ENCODE peak calls at places on chromosomes 13 and 19, in eight cellular contexts. One of them, this sample, is unnamed.

GRCh38 chr13:65461590-65461989 is 1768.5 kb downstream of the PCDH9 start:
- DNase-seq in epithelial cell of proximal tubule: no peak
- DNase-seq in psoas muscle: no peak
- DNase-seq in pancreas: no peak
- DNase-seq in ascending aorta: no peak
- DNase-seq in cardiac fibroblast: peak; percentile 36
- DNase-seq in cardiac muscle cell: no peak
- DNase-seq in fibroblast of mammary gland: peak; percentile 59
- DNase-seq in this sample: no peak

GRCh38 chr13:44679602-44680001 is 103.5 kb upstream of the TSC22D1 start:
- DNase-seq in epithelial cell of proximal tubule: no peak
- DNase-seq in psoas muscle: no peak
- DNase-seq in pancreas: no peak
- DNase-seq in ascending aorta: no peak
- DNase-seq in cardiac fibroblast: peak; percentile 33
- DNase-seq in cardiac muscle cell: no peak
- DNase-seq in fibroblast of mammary gland: no peak
- DNase-seq in this sample: no peak

GRCh38 chr13:48295271-48295670 is 8.3 kb upstream of the RB1 start:
- DNase-seq in epithelial cell of proximal tubule: no peak
- DNase-seq in psoas muscle: no peak
- DNase-seq in pancreas: no peak
- DNase-seq in ascending aorta: no peak
- DNase-seq in cardiac fibroblast: no peak
- DNase-seq in cardiac muscle cell: no peak
- DNase-seq in fibroblast of mammary gland: no peak
- DNase-seq in this sample: no peak

GRCh38 chr13:27953671-27954405 is 15.3 kb downstream of the CDX2 start:
- DNase-seq in epithelial cell of proximal tubule: no peak
- DNase-seq in psoas muscle: peak; percentile 71
- DNase-seq in pancreas: peak; percentile 94
- DNase-seq in ascending aorta: no peak
- DNase-seq in cardiac fibroblast: peak; percentile 52
- DNase-seq in cardiac muscle cell: peak; percentile 91
- DNase-seq in fibroblast of mammary gland: peak; percentile 57
- DNase-seq in this sample: peak; percentile 59

GRCh38 chr19:6730941-6731670 is 6.3 kb downstream of the GPR108 start:
- DNase-seq in epithelial cell of proximal tubule: no peak
- DNase-seq in psoas muscle: no peak
- DNase-seq in pancreas: peak; percentile 79
- DNase-seq in ascending aorta: no peak
- DNase-seq in cardiac fibroblast: no peak
- DNase-seq in cardiac muscle cell: no peak
- DNase-seq in fibroblast of mammary gland: no peak
- DNase-seq in this sample: no peak

GRCh38 chr13:74528751-74529513 is 394.7 kb upstream of the KLF12 start:
- DNase-seq in epithelial cell of proximal tubule: no peak
- DNase-seq in psoas muscle: no peak
- DNase-seq in pancreas: no peak
- DNase-seq in ascending aorta: no peak
- DNase-seq in cardiac fibroblast: no peak
- DNase-seq in cardiac muscle cell: no peak
- DNase-seq in fibroblast of mammary gland: no peak
- DNase-seq in this sample: no peak

GRCh38 chr19:29687244-29687896 is 22.1 kb downstream of the PLEKHF1 start:
- DNase-seq in epithelial cell of proximal tubule: no peak
- DNase-seq in psoas muscle: peak; percentile 83
- DNase-seq in pancreas: no peak
- DNase-seq in ascending aorta: no peak
- DNase-seq in cardiac fibroblast: peak; percentile 97
- DNase-seq in cardiac muscle cell: no peak
- DNase-seq in fibroblast of mammary gland: peak; percentile 99
- DNase-seq in this sample: peak; percentile 99

GRCh38 chr19:57664269-57665127 is 4.2 kb upstream of the ZSCAN4 start:
- DNase-seq in epithelial cell of proximal tubule: no peak
- DNase-seq in psoas muscle: peak; percentile 59
- DNase-seq in pancreas: peak; percentile 70
- DNase-seq in ascending aorta: no peak
- DNase-seq in cardiac fibroblast: peak; percentile 42
- DNase-seq in cardiac muscle cell: peak; percentile 88
- DNase-seq in fibroblast of mammary gland: peak; percentile 28
- DNase-seq in this sample: peak; percentile 50

GRCh38 chr13:64917566-64917965 is 2312.6 kb downstream of the PCDH9 start:
- DNase-seq in epithelial cell of proximal tubule: no peak
- DNase-seq in psoas muscle: no peak
- DNase-seq in pancreas: no peak
- DNase-seq in ascending aorta: no peak
- DNase-seq in cardiac fibroblast: no peak
- DNase-seq in cardiac muscle cell: no peak
- DNase-seq in fibroblast of mammary gland: no peak
- DNase-seq in this sample: no peak

GRCh38 chr13:65497265-65497664 is 1732.9 kb downstream of the PCDH9 start:
- DNase-seq in epithelial cell of proximal tubule: peak; percentile 7
- DNase-seq in psoas muscle: no peak
- DNase-seq in pancreas: no peak
- DNase-seq in ascending aorta: no peak
- DNase-seq in cardiac fibroblast: peak; percentile 47
- DNase-seq in cardiac muscle cell: no peak
- DNase-seq in fibroblast of mammary gland: no peak
- DNase-seq in this sample: peak; percentile 40

GRCh38 chr19:17264641-17264979 is at the start of gene USHBP1:
- DNase-seq in epithelial cell of proximal tubule: no peak
- DNase-seq in psoas muscle: peak; percentile 30
- DNase-seq in pancreas: no peak
- DNase-seq in ascending aorta: no peak
- DNase-seq in cardiac fibroblast: no peak
- DNase-seq in cardiac muscle cell: no peak
- DNase-seq in fibroblast of mammary gland: no peak
- DNase-seq in this sample: no peak

GRCh38 chr13:76812206-76812882 is 73.9 kb downstream of the KCTD12 start:
- DNase-seq in epithelial cell of proximal tubule: no peak
- DNase-seq in psoas muscle: peak; percentile 52
- DNase-seq in pancreas: no peak
- DNase-seq in ascending aorta: no peak
- DNase-seq in cardiac fibroblast: no peak
- DNase-seq in cardiac muscle cell: no peak
- DNase-seq in fibroblast of mammary gland: peak; percentile 92
- DNase-seq in this sample: peak; percentile 91

GRCh38 chr19:674282-675151 is 1.7 kb upstream of the FSTL3 start:
- DNase-seq in epithelial cell of proximal tubule: no peak
- DNase-seq in psoas muscle: no peak
- DNase-seq in pancreas: peak; percentile 78
- DNase-seq in ascending aorta: no peak
- DNase-seq in cardiac fibroblast: no peak
- DNase-seq in cardiac muscle cell: no peak
- DNase-seq in fibroblast of mammary gland: no peak
- DNase-seq in this sample: no peak

GRCh38 chr13:27372896-27373295 is 51.5 kb upstream of the GTF3A start:
- DNase-seq in epithelial cell of proximal tubule: no peak
- DNase-seq in psoas muscle: no peak
- DNase-seq in pancreas: peak; percentile 91
- DNase-seq in ascending aorta: no peak
- DNase-seq in cardiac fibroblast: no peak
- DNase-seq in cardiac muscle cell: peak; percentile 27
- DNase-seq in fibroblast of mammary gland: no peak
- DNase-seq in this sample: no peak

GRCh38 chr19:41699968-41700323 is 8.5 kb upstream of the CEACAM5 start:
- DNase-seq in epithelial cell of proximal tubule: no peak
- DNase-seq in psoas muscle: no peak
- DNase-seq in pancreas: no peak
- DNase-seq in ascending aorta: no peak
- DNase-seq in cardiac fibroblast: no peak
- DNase-seq in cardiac muscle cell: no peak
- DNase-seq in fibroblast of mammary gland: no peak
- DNase-seq in this sample: no peak

GRCh38 chr19:52692431-52693008 is 42.3 kb downstream of the ZNF611 start:
- DNase-seq in epithelial cell of proximal tubule: no peak
- DNase-seq in psoas muscle: no peak
- DNase-seq in pancreas: no peak
- DNase-seq in ascending aorta: no peak
- DNase-seq in cardiac fibroblast: no peak
- DNase-seq in cardiac muscle cell: no peak
- DNase-seq in fibroblast of mammary gland: no peak
- DNase-seq in this sample: no peak

GRCh38 chr19:29502581-29502850 is 23.3 kb upstream of the VSTM2B start:
- DNase-seq in epithelial cell of proximal tubule: no peak
- DNase-seq in psoas muscle: no peak
- DNase-seq in pancreas: no peak
- DNase-seq in ascending aorta: no peak
- DNase-seq in cardiac fibroblast: no peak
- DNase-seq in cardiac muscle cell: no peak
- DNase-seq in fibroblast of mammary gland: no peak
- DNase-seq in this sample: no peak

GRCh38 chr13:21638319-21639282 is 32.3 kb upstream of the FGF9 start:
- DNase-seq in epithelial cell of proximal tubule: no peak
- DNase-seq in psoas muscle: no peak
- DNase-seq in pancreas: no peak
- DNase-seq in ascending aorta: no peak
- DNase-seq in cardiac fibroblast: peak; percentile 55
- DNase-seq in cardiac muscle cell: peak; percentile 37
- DNase-seq in fibroblast of mammary gland: peak; percentile 25
- DNase-seq in this sample: peak; percentile 20

GRCh38 chr19:7337380-7338194 is 11.2 kb upstream of the ARHGEF18 start:
- DNase-seq in epithelial cell of proximal tubule: no peak
- DNase-seq in psoas muscle: no peak
- DNase-seq in pancreas: no peak
- DNase-seq in ascending aorta: no peak
- DNase-seq in cardiac fibroblast: no peak
- DNase-seq in cardiac muscle cell: no peak
- DNase-seq in fibroblast of mammary gland: no peak
- DNase-seq in this sample: no peak

GRCh38 chr13:106867249-106867648 is 299.3 kb upstream of the ARGLU1 start:
- DNase-seq in epithelial cell of proximal tubule: no peak
- DNase-seq in psoas muscle: no peak
- DNase-seq in pancreas: no peak
- DNase-seq in ascending aorta: no peak
- DNase-seq in cardiac fibroblast: no peak
- DNase-seq in cardiac muscle cell: no peak
- DNase-seq in fibroblast of mammary gland: no peak
- DNase-seq in this sample: no peak
- TF ChIP-seq CTCF in epithelial cell of proximal tubule: peak; percentile 30
- TF ChIP-seq CTCF in psoas muscle: no peak
- TF ChIP-seq CTCF in pancreas: no peak
- TF ChIP-seq CTCF in ascending aorta: peak; percentile 14
- TF ChIP-seq CTCF in cardiac fibroblast: no peak
- TF ChIP-seq CTCF in cardiac muscle cell: no peak
- TF ChIP-seq CTCF in fibroblast of mammary gland: no peak
- TF ChIP-seq CTCF in this sample: peak; percentile 1

DNA sequence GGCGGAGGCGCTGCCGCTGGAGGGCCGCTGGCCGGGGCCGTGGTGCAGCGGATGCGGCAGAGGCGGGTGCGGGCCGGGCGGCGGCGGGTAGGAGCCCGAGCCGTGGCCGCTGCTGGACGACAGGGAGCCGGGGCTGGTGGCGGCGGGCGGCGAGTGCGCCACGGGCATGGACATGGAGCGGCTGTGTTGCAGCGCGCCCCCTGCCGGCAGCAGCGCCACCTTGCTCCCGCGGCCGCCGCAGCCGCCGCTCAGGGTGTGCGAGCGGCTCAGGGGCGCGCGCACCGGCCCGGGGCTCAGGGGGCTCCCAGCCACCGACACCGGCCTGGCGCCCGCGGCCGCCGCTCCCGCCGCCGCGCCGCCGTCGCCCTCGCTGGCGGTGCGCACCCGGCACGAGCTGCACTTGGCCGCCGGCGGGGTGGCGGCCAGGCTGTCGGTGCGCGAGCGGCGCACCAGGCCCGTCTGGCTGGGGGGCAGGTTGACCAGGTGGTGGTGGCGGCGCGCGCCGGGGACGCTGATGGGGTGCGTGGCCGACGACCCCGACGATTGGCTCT is 1.7 kb downstream of the IRS2 start:
- DNase-seq in epithelial cell of proximal tubule: no peak
- DNase-seq in psoas muscle: peak; percentile 85
- DNase-seq in pancreas: peak; percentile 87
- DNase-seq in ascending aorta: no peak
- DNase-seq in cardiac fibroblast: peak; percentile 76
- DNase-seq in cardiac muscle cell: peak; percentile 89
- DNase-seq in fibroblast of mammary gland: peak; percentile 59
- DNase-seq in this sample: peak; percentile 81
- H3K4me3 ChIP-seq in epithelial cell of proximal tubule: peak overlapping the region; percentile 75
- H3K4me3 ChIP-seq in psoas muscle: peak overlapping the region; percentile 92
- H3K4me3 ChIP-seq in pancreas: peak overlapping the region; percentile 83
- H3K4me3 ChIP-seq in ascending aorta: peak overlapping the region; percentile 85
- H3K4me3 ChIP-seq in cardiac fibroblast: peak overlapping the region; percentile 63
- H3K4me3 ChIP-seq in cardiac muscle cell: peak overlapping the region; percentile 91
- H3K4me3 ChIP-seq in fibroblast of mammary gland: peak overlapping the region; percentile 63
- H3K4me3 ChIP-seq in this sample: peak overlapping the region; percentile 74

DNA sequence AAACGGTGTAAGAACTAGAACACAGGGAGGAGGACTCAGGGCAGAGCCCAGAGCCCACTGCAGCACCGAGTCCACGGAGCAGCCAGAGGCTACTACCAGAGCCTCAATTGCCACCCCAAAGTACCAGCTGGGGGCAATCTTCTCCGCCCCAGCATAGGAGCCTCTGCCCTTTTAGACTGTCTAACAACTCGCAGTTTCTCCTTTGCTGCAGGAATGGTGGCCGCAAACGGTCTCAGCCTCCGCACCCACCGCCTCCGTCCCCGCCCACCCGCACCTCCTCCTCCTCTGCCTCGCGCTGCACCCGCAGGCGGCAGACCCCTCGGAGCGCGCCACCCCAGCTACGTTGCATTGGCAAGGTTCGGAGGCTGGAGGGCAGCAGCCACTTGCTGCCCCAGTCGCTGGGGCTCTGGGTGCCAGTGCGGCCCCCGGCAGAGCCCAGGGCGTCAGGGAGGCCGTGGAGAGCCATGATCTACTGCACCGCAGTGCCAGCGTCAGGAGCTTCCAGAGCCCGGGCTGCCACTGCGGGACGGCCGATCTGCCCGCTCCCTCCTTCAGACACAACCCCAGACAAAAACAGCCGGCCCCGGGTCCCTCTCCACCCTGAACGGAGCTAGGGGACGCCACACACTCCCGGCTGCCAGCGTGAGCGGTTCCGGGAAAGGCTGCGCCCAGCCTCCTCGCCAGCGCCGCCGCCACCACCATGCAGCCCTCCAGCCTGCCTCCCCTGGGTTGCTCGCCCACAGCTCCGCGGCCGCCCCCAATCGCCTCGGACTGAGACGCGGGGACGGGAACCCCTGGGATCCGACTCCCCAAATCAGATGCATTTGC is 1.8 kb downstream of the FGF14 start:
- DNase-seq in epithelial cell of proximal tubule: no peak
- DNase-seq in psoas muscle: peak; percentile 22
- DNase-seq in pancreas: peak; percentile 68
- DNase-seq in ascending aorta: no peak
- DNase-seq in cardiac fibroblast: no peak
- DNase-seq in cardiac muscle cell: peak; percentile 9
- DNase-seq in fibroblast of mammary gland: peak; percentile 19
- DNase-seq in this sample: peak; percentile 3
- TF ChIP-seq CTCF in epithelial cell of proximal tubule: peak; percentile 52
- TF ChIP-seq CTCF in psoas muscle: peak; percentile 4
- TF ChIP-seq CTCF in pancreas: no peak
- TF ChIP-seq CTCF in ascending aorta: peak; percentile 11
- TF ChIP-seq CTCF in cardiac fibroblast: no peak
- TF ChIP-seq CTCF in cardiac muscle cell: no peak
- TF ChIP-seq CTCF in fibroblast of mammary gland: peak; percentile 26
- TF ChIP-seq CTCF in this sample: no peak

GRCh38 chr19:2619076-2619475 is 83.4 kb downstream of the GNG7 start:
- DNase-seq in epithelial cell of proximal tubule: no peak
- DNase-seq in psoas muscle: no peak
- DNase-seq in pancreas: no peak
- DNase-seq in ascending aorta: no peak
- DNase-seq in cardiac fibroblast: no peak
- DNase-seq in cardiac muscle cell: no peak
- DNase-seq in fibroblast of mammary gland: no peak
- DNase-seq in this sample: no peak
- H3K4me3 ChIP-seq in epithelial cell of proximal tubule: no peak overlapping the region
- H3K4me3 ChIP-seq in psoas muscle: no peak overlapping the region
- H3K4me3 ChIP-seq in pancreas: no peak overlapping the region
- H3K4me3 ChIP-seq in ascending aorta: no peak overlapping the region
- H3K4me3 ChIP-seq in cardiac fibroblast: no peak overlapping the region
- H3K4me3 ChIP-seq in cardiac muscle cell: no peak overlapping the region
- H3K4me3 ChIP-seq in fibroblast of mammary gland: no peak overlapping the region
- H3K4me3 ChIP-seq in this sample: no peak overlapping the region